ENCODE peak calls at places on chromosome 5, in eight cellular contexts. E, M, F, Y, N, G, L and H are unnamed samples.

GRCh38 chr5:122182491-122182921 is 53.2 kb downstream of the ZNF474 start:
- DNase-seq in E (peak; percentile 21), M (no peak), F (peak; percentile 93), Y (no peak), N (no peak), G (no peak), L (no peak), H (no peak)

GRCh38 chr5:40410231-40410861 is 269.4 kb upstream of the PTGER4 start:
- DNase-seq in E (no peak), M (no peak), F (peak; percentile 97), Y (no peak), N (no peak), G (no peak), L (no peak), H (peak; percentile 83)

GRCh38 chr5:74231697-74232096 is 408.8 kb downstream of the ENC1 start:
- DNase-seq in E (no peak), M (no peak), F (no peak), Y (no peak), N (no peak), G (no peak), L (no peak), H (no peak)

GRCh38 chr5:125401724-125402622 is 655.5 kb upstream of the ZNF608 start:
- DNase-seq in E (no peak), M (no peak), F (no peak), Y (no peak), N (no peak), G (no peak), L (no peak), H (no peak)

GRCh38 chr5:178078197-178078995 is 34.9 kb upstream of the N4BP3 start:
- DNase-seq in E (peak; percentile 34), M (no peak), F (no peak), Y (no peak), N (no peak), G (no peak), L (no peak), H (peak; percentile 26)

GRCh38 chr5:72451771-72452505 is 55.3 kb downstream of the ZNF366 start:
- DNase-seq in E (no peak), M (no peak), F (peak; percentile 98), Y (no peak), N (peak; percentile 35), G (peak; percentile 75), L (no peak), H (peak; percentile 95)

GRCh38 chr5:138351056-138351455 is 1.4 kb upstream of the KDM3B start:
- DNase-seq in E (no peak), M (no peak), F (no peak), Y (no peak), N (no peak), G (no peak), L (no peak), H (no peak)

GRCh38 chr5:132497488-132497997 is 7.0 kb upstream of the IRF1 start:
- DNase-seq in E (no peak), M (no peak), F (peak; percentile 90), Y (no peak), N (peak; percentile 82), G (no peak), L (no peak), H (no peak)

GRCh38 chr5:167244583-167244982 is 1046.9 kb upstream of the WWC1 start:
- DNase-seq in E (no peak), M (no peak), F (no peak), Y (no peak), N (no peak), G (no peak), L (peak; percentile 34), H (peak; percentile 8)

GRCh38 chr5:138601444-138601843 is 26.2 kb upstream of the HSPA9 start:
- DNase-seq in E (peak; percentile 48), M (no peak), F (no peak), Y (no peak), N (peak; percentile 61), G (no peak), L (no peak), H (peak; percentile 67)

GRCh38 chr5:97529354-97529753 is 346.3 kb upstream of the RIOK2 start:
- DNase-seq in E (no peak), M (no peak), F (no peak), Y (no peak), N (no peak), G (no peak), L (no peak), H (no peak)

GRCh38 chr5:97538916-97539315 is 355.9 kb upstream of the RIOK2 start:
- DNase-seq in E (no peak), M (no peak), F (peak; percentile 25), Y (no peak), N (no peak), G (no peak), L (no peak), H (no peak)

GRCh38 chr5:97531549-97531948 is 348.5 kb upstream of the RIOK2 start:
- DNase-seq in E (no peak), M (no peak), F (no peak), Y (no peak), N (no peak), G (no peak), L (no peak), H (no peak)

GRCh38 chr5:97536683-97537082 is 353.6 kb upstream of the RIOK2 start:
- DNase-seq in E (no peak), M (no peak), F (no peak), Y (no peak), N (no peak), G (no peak), L (no peak), H (no peak)

DNA sequence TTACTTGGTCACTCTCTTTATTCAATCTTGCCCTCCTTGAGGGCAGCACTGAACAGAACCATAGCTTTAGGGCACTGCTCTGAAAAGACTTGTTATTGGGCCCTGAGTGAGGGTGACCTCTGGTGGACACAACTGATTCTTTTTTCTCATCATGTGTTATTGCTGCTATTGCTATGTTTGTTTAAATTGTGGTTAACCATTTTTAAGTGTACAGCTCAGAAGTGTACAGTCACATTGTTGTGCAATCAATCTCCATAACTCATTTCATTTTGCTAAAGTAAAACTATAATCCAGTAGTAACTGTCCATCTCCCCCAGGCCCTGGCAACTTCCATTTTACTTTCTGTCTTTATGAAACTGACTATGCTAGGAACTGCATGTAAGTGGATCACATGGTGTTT is 351.1 kb upstream of the RIOK2 start:
- DNase-seq in E (peak; percentile 9), M (peak; percentile 42), F (peak; percentile 75), Y (peak; percentile 51), N (peak; percentile 56), G (no peak), L (no peak), H (peak; percentile 71)
- TF ChIP-seq CTCF in E (peak; percentile 24), M (peak; percentile 69), F (peak; percentile 68), Y (peak; percentile 46), N (peak; percentile 44), G (peak; percentile 59), L (no peak), H (peak; percentile 22)

GRCh38 chr5:38465702-38466443 is 90.6 kb downstream of the LIFR start:
- DNase-seq in E (no peak), M (no peak), F (peak; percentile 10), Y (no peak), N (no peak), G (no peak), L (no peak), H (no peak)
- TF ChIP-seq POLR2A in E (no peak), M (no peak), F (no peak), Y (no peak), N (no peak), G (no peak), L (no peak), H (no peak)

GRCh38 chr5:56272765-56273164 is 39.6 kb upstream of the ANKRD55 start:
- DNase-seq in E (no peak), M (no peak), F (no peak), Y (no peak), N (no peak), G (no peak), L (no peak), H (no peak)

GRCh38 chr5:56270058-56270457 is 36.9 kb upstream of the ANKRD55 start:
- DNase-seq in E (peak; percentile 27), M (peak; percentile 38), F (peak; percentile 8), Y (no peak), N (peak; percentile 18), G (peak; percentile 8), L (no peak), H (peak; percentile 45)

GRCh38 chr5:56270568-56271392 is 37.6 kb upstream of the ANKRD55 start:
- DNase-seq in E (peak; percentile 84), M (peak; percentile 73), F (peak; percentile 90), Y (peak; percentile 62), N (peak; percentile 83), G (peak; percentile 62), L (peak; percentile 73), H (peak; percentile 91)

GRCh38 chr5:56273376-56274005 is 40.4 kb upstream of the ANKRD55 start:
- DNase-seq in E (no peak), M (no peak), F (peak; percentile 53), Y (no peak), N (no peak), G (no peak), L (no peak), H (no peak)

GRCh38 chr5:56269216-56269927 is 36.2 kb upstream of the ANKRD55 start:
- DNase-seq in E (peak; percentile 63), M (peak; percentile 65), F (peak; percentile 72), Y (peak; percentile 12), N (peak; percentile 63), G (peak; percentile 55), L (no peak), H (peak; percentile 76)
- TF ChIP-seq MAX in E (no peak), M (no peak), F (no peak), Y (no peak), N (no peak), G (no peak), L (no peak), H (no peak)

DNA sequence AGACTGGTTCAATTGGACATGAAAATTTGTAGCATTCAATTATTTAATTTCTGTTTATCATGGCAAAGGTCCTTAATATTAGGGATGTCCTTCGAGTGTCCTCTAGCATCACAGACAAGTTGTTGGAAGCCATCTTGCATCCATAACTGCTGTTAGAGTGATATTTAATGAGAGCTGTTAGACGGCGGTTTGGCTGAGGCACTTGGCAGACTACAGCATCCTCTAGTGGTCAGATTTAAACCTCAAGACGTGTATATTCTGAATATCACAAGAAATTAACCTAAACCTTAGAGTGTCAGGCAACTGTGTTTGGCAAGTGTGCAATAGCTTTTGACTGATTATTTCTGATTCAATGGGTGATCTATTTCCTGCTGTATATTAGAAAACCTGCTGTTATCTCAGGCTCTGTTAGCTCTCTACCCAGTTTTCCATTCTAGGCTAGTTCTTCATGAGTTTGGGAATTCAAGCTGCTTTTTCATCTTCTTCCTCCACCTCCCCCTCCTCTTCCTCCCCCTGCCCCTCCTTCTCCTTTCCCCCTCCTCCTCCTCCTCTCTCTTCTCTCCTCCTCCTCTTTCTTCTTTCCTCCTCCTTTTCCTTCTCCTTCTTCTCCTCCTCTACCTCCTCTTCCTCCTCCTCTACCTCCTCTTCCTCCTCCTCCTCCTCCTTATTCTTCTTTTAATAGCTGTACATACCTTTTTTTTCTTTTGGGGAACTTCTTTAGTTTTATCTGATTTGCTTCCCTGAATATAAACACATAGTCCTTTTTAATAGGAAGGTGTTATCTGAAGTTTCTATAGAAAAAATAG is 8.6 kb downstream of the SPINK1 start:
- DNase-seq in E (peak; percentile 23), M (peak; percentile 17), F (peak; percentile 70), Y (peak; percentile 60), N (peak; percentile 69), G (peak; percentile 12), L (peak; percentile 31), H (peak; percentile 69)
- TF ChIP-seq CTCF in E (peak; percentile 62), M (peak; percentile 79), F (peak; percentile 79), Y (peak; percentile 73), N (peak; percentile 72), G (peak; percentile 93), L (no peak), H (peak; percentile 72)